ENCODE peak calls at places on chromosomes 7 and 10, in four cellular contexts. L is progenitor cell of endocrine pancreas; C is activated T-cell treated with anti-CD3 and anti-CD28 coated beads, Interleukin-2, amount 50 U/mL, for 4 hours; S is AG08395. E is an unnamed sample.

GRCh38 chr7:112031689-112032088 is 174.5 kb downstream of the DOCK4 start:
- DNase-seq in L (no peak), S (no peak), C (no peak), E (no peak)

GRCh38 chr10:78545756-78546155 is 512.1 kb downstream of the RPS24 start:
- DNase-seq in C (no peak), L (no peak), S (no peak), E (no peak)

GRCh38 chr7:114334992-114335391 is 79.6 kb upstream of the FOXP2 start:
- DNase-seq in C (no peak), L (no peak), S (no peak), E (no peak)

GRCh38 chr10:119149723-119150122 is 15.8 kb downstream of the SFXN4 start:
- DNase-seq in S (no peak), L (no peak), C (no peak), E (no peak)

GRCh38 chr7:7668708-7669107 is 28.2 kb downstream of the UMAD1 start:
- DNase-seq in L (no peak), S (no peak), C (no peak), E (no peak)

GRCh38 chr10:43046288-43046991 is 30.4 kb upstream of the RET start:
- DNase-seq in C (no peak), L (no peak), S (no peak), E (no peak)

GRCh38 chr7:39637400-39637799 is 14.0 kb downstream of the RALA start:
- DNase-seq in S (no peak), C (no peak), L (no peak), E (no peak)

GRCh38 chr7:134016223-134016941 is 110.8 kb upstream of the LRGUK start:
- DNase-seq in S (peak), L (peak), C (no peak), E (peak)

GRCh38 chr10:85648279-85648754 is 718.3 kb downstream of the GRID1 start:
- DNase-seq in L (no peak), S (peak), C (no peak), E (no peak)

GRCh38 chr7:69643708-69644445 is 45.6 kb downstream of the AUTS2 start:
- DNase-seq in S (peak), C (no peak), L (no peak), E (no peak)

GRCh38 chr10:104076743-104077160 is 8.9 kb downstream of the COL17A1 start:
- DNase-seq in L (no peak), S (peak), C (no peak), E (no peak)

GRCh38 chr10:133325392-133325760 is 11.3 kb downstream of the CALY start:
- DNase-seq in S (no peak), C (no peak), L (no peak), E (no peak)

GRCh38 chr7:50206521-50207250 is 97.8 kb upstream of the IKZF1 start:
- DNase-seq in L (no peak), C (peak), S (no peak), E (no peak)

GRCh38 chr7:76515999-76516443 is 5.7 kb downstream of the UPK3B start:
- DNase-seq in C (no peak), S (peak), L (no peak), E (peak)

GRCh38 chr7:105896407-105896842 is 20.0 kb upstream of the ATXN7L1 start:
- DNase-seq in L (no peak), C (no peak), S (no peak), E (peak)

GRCh38 chr10:129921801-129922597 is 42.1 kb downstream of the EBF3 start:
- DNase-seq in L (no peak), C (no peak), S (no peak), E (no peak)

GRCh38 chr7:4631664-4632171 is 50.4 kb upstream of the FOXK1 start:
- DNase-seq in S (peak), C (no peak), L (peak), E (peak)

GRCh38 chr7:47337531-47337930 is 244.4 kb downstream of the TNS3 start:
- DNase-seq in C (no peak), L (no peak), S (no peak), E (no peak)

GRCh38 chr7:95950698-95951097 is 178.3 kb downstream of the DYNC1I1 start:
- DNase-seq in C (no peak), L (no peak), S (peak), E (peak)

GRCh38 chr10:68550747-68551411 is 9.3 kb upstream of the TET1 start:
- DNase-seq in C (no peak), S (peak), L (peak), E (peak)

GRCh38 chr7:3194501-3195141 is 106.4 kb upstream of the SDK1 start:
- DNase-seq in L (peak), C (no peak), S (no peak), E (no peak)

E was measured in GM04504.